ENCODE peak calls at places on chromosomes 11 and 22, in four cellular contexts. T is body of pancreas, C is HepG2, I is IMR-90. R is an unnamed sample. For H3K36me3, the result is how much of the 10 kb centered on the place peaks cover.

GRCh38 chr11:19739872-19740271 is 27.2 kb downstream of the NAV2 start:
- DNase-seq in T (no peak), C (peak), I (peak), R (no peak)

GRCh38 chr11:833114-833791 is 501 bp downstream of the CD151 start:
- DNase-seq in T (peak), C (no peak), I (no peak), R (no peak)

GRCh38 chr11:64296830-64297721 is 3.1 kb upstream of the CATSPERZ start:
- DNase-seq in T (no peak), I (no peak), C (no peak), R (no peak)

GRCh38 chr11:83681045-83681781 is 395.0 kb upstream of the CCDC90B start:
- DNase-seq in T (no peak), I (no peak), C (no peak), R (no peak)

GRCh38 chr11:107856981-107857517 is 1.5 kb downstream of the SLC35F2 start:
- DNase-seq in I (no peak), T (no peak), C (no peak), R (no peak)

GRCh38 chr11:121467965-121468364 is 15.2 kb upstream of the SORL1-AS1 start:
- DNase-seq in C (no peak), I (no peak), T (no peak), R (no peak)

GRCh38 chr11:71406681-71407080 is 41.5 kb downstream of the DHCR7 start:
- DNase-seq in C (no peak), I (no peak), T (no peak), R (no peak)

GRCh38 chr11:105046898-105047579 is 1.9 kb upstream of the CARD16 start:
- DNase-seq in T (peak), C (peak), I (peak), R (no peak)

GRCh38 chr11:64765841-64766682 is 6.3 kb upstream of the PYGM start:
- DNase-seq in T (no peak), I (no peak), C (no peak), R (no peak)

GRCh38 chr11:31702966-31703365 is 108.2 kb downstream of the PAX6 start:
- DNase-seq in T (no peak), C (peak), I (peak), R (no peak)

GRCh38 chr22:36986242-36986821 is 32.9 kb downstream of the TST start:
- DNase-seq in I (no peak), C (no peak), T (peak), R (no peak)

DNA sequence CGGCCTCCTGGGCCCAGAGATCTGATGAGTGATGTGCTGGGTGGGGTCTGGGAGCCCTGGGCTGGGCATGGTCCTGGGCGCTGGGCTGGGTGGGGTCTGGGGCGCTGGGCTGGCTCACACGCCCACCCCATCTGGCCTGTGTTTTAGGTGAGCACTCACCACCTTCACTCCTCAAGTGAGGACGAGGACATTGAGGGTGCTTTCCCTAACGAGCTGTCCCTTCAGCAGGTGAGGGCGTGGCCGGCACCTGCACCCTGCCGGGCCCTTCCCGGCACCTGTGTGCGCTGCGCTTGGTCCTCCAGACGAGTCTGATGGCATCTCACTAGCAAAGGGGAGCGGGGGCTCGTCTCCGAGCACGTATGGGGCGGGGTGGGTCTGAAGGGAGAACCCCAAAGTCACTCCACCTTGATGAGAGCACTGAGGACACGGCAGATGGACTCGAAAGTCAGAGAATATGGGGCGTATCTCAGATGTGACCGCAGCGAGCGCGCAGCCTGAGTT is 37.9 kb downstream of the SBF1 start:
- DNase-seq in C (no peak), T (no peak), I (no peak), R (no peak)
- H3K36me3 ChIP-seq in C (under half), T (under half), I (half or more), R (under half)

GRCh38 chr11:74720596-74721478 is 10.4 kb downstream of the CHRDL2 start:
- DNase-seq in C (no peak), T (peak), I (peak), R (no peak)
- TF ChIP-seq POLR2A in C (no peak), T (no peak), I (no peak), R (no peak)

GRCh38 chr22:45171830-45172229 is 8.1 kb downstream of the NUP50 start:
- DNase-seq in I (no peak), T (no peak), C (no peak), R (no peak)
- H3K36me3 ChIP-seq in I (half or more), T (under half), C (under half), R (under half)

DNA sequence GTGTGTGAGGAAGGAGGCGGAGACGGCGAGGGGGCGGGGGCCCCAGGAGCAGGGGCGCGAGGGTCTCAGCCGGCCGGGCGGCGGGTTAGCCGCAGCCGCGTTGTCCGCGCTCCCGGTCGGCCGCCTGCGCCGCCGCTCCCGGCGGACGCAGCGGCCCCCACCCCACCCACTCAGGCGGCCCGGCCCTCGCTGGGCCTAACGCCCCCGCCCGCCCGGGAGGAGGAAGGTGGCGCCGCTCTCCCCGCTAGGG is at the start of gene FCHSD2:
- DNase-seq in I (no peak), T (no peak), C (no peak), R (no peak)
- TF ChIP-seq POLR2A in I (no peak), T (no peak), C (no peak), R (peak)

DNA sequence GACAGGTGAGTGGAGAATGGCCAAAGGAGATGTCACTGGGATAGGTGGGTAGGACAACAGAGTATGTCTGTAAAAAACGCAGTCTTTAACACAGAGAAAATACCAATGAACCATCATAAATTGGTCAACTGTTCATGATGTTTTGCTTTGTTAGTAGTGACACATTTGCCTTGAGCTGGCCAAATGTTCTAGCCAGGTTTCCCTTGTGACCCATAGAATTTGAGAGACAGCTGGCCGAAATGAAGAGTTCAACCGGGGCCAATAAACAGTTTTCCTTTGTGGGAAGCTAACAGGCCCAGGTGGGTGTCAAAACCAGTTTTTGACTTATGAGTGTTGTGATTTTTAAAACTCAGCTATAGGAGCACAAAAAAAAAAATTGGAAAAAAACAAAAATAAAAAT is 116.6 kb upstream of the BID start:
- DNase-seq in I (no peak), T (no peak), C (no peak), R (no peak)
- H3K36me3 ChIP-seq in I (under half), T (under half), C (under half), R (under half)

GRCh38 chr22:38861170-38861874 is 10.7 kb downstream of the CBX6 start:
- DNase-seq in T (no peak), I (no peak), C (no peak), R (no peak)
- TF ChIP-seq POLR2A in T (no peak), I (no peak), C (no peak), R (no peak)

GRCh38 chr11:66072518-66072917 is 2.4 kb downstream of the PACS1 start:
- DNase-seq in I (no peak), T (no peak), C (no peak), R (no peak)
- H3K36me3 ChIP-seq in I (under half), T (under half), C (under half), R (under half)